ENCODE peak calls at places on chromosomes 6 and 20, in ten cellular contexts. L is WTC11; D is amygdala; S is left lobe of liver; Z is GM19239; V is nephron progenitor cell; H is cerebellar cortex; E is stimulated activated CD8-positive, alpha-beta memory T cell treated with anti-CD3 and anti-CD28 coated beads, Interleukin-12 subunit alpha, Interleukin-12 subunit beta, amount 100 ng/mL, for 4 hours; N is iris pigment epithelial cell; F is Right ventricle myocardium superior. K is an unnamed sample.

GRCh38 chr20:2752631-2753455 is 47.6 kb downstream of the CPXM1 start:
- DNase-seq in L (peak), D (no peak), S (no peak), Z (peak), V (peak), H (peak), E (no peak), N (peak), F (peak), K (peak)

GRCh38 chr6:122284848-122285247 is 114.6 kb upstream of the HSF2 start:
- DNase-seq in L (no peak), D (no peak), S (no peak), Z (no peak), V (no peak), H (no peak), E (no peak), N (no peak), F (no peak), K (no peak)

GRCh38 chr6:35371494-35372262 is 29.3 kb downstream of the PPARD start:
- DNase-seq in L (no peak), D (no peak), S (peak), Z (no peak), V (no peak), H (no peak), E (no peak), N (no peak), F (no peak), K (no peak)

GRCh38 chr20:23200914-23201313 is 114.8 kb upstream of the CD93 start:
- DNase-seq in L (peak), D (no peak), S (no peak), Z (no peak), V (peak), H (peak), E (no peak), N (no peak), F (peak), K (no peak)

GRCh38 chr6:134520181-134521115 is 202.5 kb upstream of the SGK1 start:
- DNase-seq in L (no peak), D (no peak), S (no peak), Z (no peak), V (no peak), H (no peak), E (no peak), N (peak), F (no peak), K (no peak)

GRCh38 chr20:44392776-44393607 is 37.5 kb downstream of the HNF4A start:
- DNase-seq in L (no peak), D (no peak), S (peak), Z (no peak), V (no peak), H (no peak), E (no peak), N (no peak), F (no peak), K (no peak)

GRCh38 chr6:78808933-78809332 is 58.4 kb upstream of the IRAK1BP1 start:
- DNase-seq in L (no peak), D (no peak), S (no peak), Z (no peak), V (no peak), H (no peak), E (no peak), N (no peak), F (no peak), K (no peak)

GRCh38 chr20:44635877-44636276 is 15.6 kb downstream of the ADA start:
- DNase-seq in L (no peak), D (no peak), S (no peak), Z (no peak), V (no peak), H (no peak), E (no peak), N (no peak), F (no peak), K (no peak)

GRCh38 chr6:139364302-139364981 is 10.0 kb downstream of the CITED2 start:
- DNase-seq in L (no peak), D (no peak), S (no peak), Z (no peak), V (peak), H (peak), E (no peak), N (peak), F (no peak), K (no peak)

GRCh38 chr6:37507690-37508421 is 8.2 kb upstream of the CCDC167 start:
- DNase-seq in L (no peak), D (no peak), S (no peak), Z (no peak), V (no peak), H (no peak), E (no peak), N (no peak), F (no peak), K (no peak)

K was measured in T1000.